ENCODE peak calls at places on chromosomes 6 and 20, in six cellular contexts. S, W, H, T, V and X are unnamed samples.

GRCh38 chr6:147834377-147834776 is 325.9 kb downstream of the SAMD5 start:
- DNase-seq in S (no peak), W (no peak), H (no peak), T (no peak), V (no peak), X (no peak)

GRCh38 chr20:4187147-4187546 is 171.8 kb upstream of the RNF24 start:
- DNase-seq in S (no peak), W (no peak), H (no peak), T (no peak), V (peak), X (no peak)

GRCh38 chr6:132298344-132298949 is 102.8 kb downstream of the MOXD1 start:
- DNase-seq in S (peak), W (peak), H (peak), T (peak), V (no peak), X (no peak)

GRCh38 chr6:67000121-67000520 is 1293.1 kb upstream of the EYS start:
- DNase-seq in S (no peak), W (no peak), H (no peak), T (no peak), V (no peak), X (no peak)

GRCh38 chr20:4962257-4962855 is 39.0 kb downstream of the SLC23A2 start:
- DNase-seq in S (no peak), W (no peak), H (no peak), T (no peak), V (no peak), X (no peak)

GRCh38 chr20:50520222-50520877 is 10.2 kb downstream of the PTPN1 start:
- DNase-seq in S (no peak), W (no peak), H (no peak), T (no peak), V (no peak), X (peak)

GRCh38 chr20:41131594-41132387 is 5.6 kb upstream of the PLCG1 start:
- DNase-seq in S (no peak), W (no peak), H (no peak), T (no peak), V (no peak), X (no peak)

GRCh38 chr6:106556368-106556960 is 72.8 kb downstream of the RTN4IP1 start:
- DNase-seq in S (peak), W (no peak), H (peak), T (no peak), V (no peak), X (no peak)

GRCh38 chr6:44022296-44022661 is 105.0 kb downstream of the MRPL14 start:
- DNase-seq in S (no peak), W (peak), H (peak), T (no peak), V (no peak), X (no peak)

GRCh38 chr20:61135966-61136365 is 116.1 kb upstream of the CDH4 start:
- DNase-seq in S (no peak), W (no peak), H (no peak), T (no peak), V (no peak), X (no peak)

GRCh38 chr20:23753589-23753988 is 2.9 kb upstream of the CST1 start:
- DNase-seq in S (no peak), W (no peak), H (no peak), T (no peak), V (no peak), X (no peak)

GRCh38 chr20:54479138-54479906 is 3.9 kb downstream of the DOK5 start:
- DNase-seq in S (no peak), W (peak), H (peak), T (no peak), V (no peak), X (no peak)

GRCh38 chr6:73579389-73579788 is 58.6 kb upstream of the EEF1A1 start:
- DNase-seq in S (no peak), W (peak), H (no peak), T (peak), V (no peak), X (no peak)

GRCh38 chr6:146027586-146028249 is 1.1 kb upstream of the GRM1 start:
- DNase-seq in S (peak), W (peak), H (no peak), T (no peak), V (no peak), X (no peak)

GRCh38 chr6:17267586-17267985 is 13.6 kb upstream of the RBM24 start:
- DNase-seq in S (no peak), W (no peak), H (no peak), T (no peak), V (no peak), X (no peak)

GRCh38 chr20:4592316-4593148 is 129.2 kb upstream of the PRND start:
- DNase-seq in S (peak), W (peak), H (no peak), T (no peak), V (no peak), X (no peak)

GRCh38 chr6:42702200-42702599 is 20.2 kb downstream of the PRPH2 start:
- DNase-seq in S (peak), W (no peak), H (peak), T (no peak), V (no peak), X (no peak)

GRCh38 chr20:41052742-41053419 is 24.3 kb downstream of the TOP1 start:
- DNase-seq in S (peak), W (no peak), H (peak), T (no peak), V (no peak), X (no peak)

GRCh38 chr20:44319880-44320422 is 8.9 kb upstream of the FITM2 start:
- DNase-seq in S (no peak), W (no peak), H (no peak), T (no peak), V (no peak), X (no peak)

GRCh38 chr20:64223526-64224067 is 32.0 kb upstream of the PCMTD2 start:
- DNase-seq in S (peak), W (peak), H (peak), T (no peak), V (no peak), X (no peak)

GRCh38 chr20:17327185-17327780 is 100.4 kb downstream of the PCSK2 start:
- DNase-seq in S (no peak), W (no peak), H (no peak), T (no peak), V (no peak), X (no peak)

GRCh38 chr6:73728548-73729205 is 32.7 kb downstream of the CD109 start:
- DNase-seq in S (no peak), W (no peak), H (no peak), T (no peak), V (no peak), X (no peak)

GRCh38 chr6:32852844-32853540 is 512 bp downstream of the TAP1 start:
- DNase-seq in S (peak), W (no peak), H (peak), T (peak), V (no peak), X (peak)

GRCh38 chr6:139172567-139172966 is 37.7 kb downstream of the HECA start:
- DNase-seq in S (no peak), W (no peak), H (no peak), T (no peak), V (no peak), X (no peak)

GRCh38 chr20:57781901-57782300 is 72.1 kb upstream of the PMEPA1 start:
- DNase-seq in S (no peak), W (peak), H (no peak), T (no peak), V (no peak), X (no peak)

GRCh38 chr6:154993710-154994109 is 1.4 kb upstream of the TIAM2 start:
- DNase-seq in S (no peak), W (no peak), H (no peak), T (no peak), V (no peak), X (no peak)

GRCh38 chr6:36836091-36836770 is 3.0 kb downstream of the CPNE5 start:
- DNase-seq in S (no peak), W (no peak), H (no peak), T (no peak), V (no peak), X (no peak)

GRCh38 chr6:38350882-38351281 is 288.8 kb downstream of the BTBD9 start:
- DNase-seq in S (peak), W (no peak), H (peak), T (no peak), V (no peak), X (no peak)

GRCh38 chr20:373171-373890 is 7.2 kb upstream of the TRIB3 start:
- DNase-seq in S (peak), W (peak), H (peak), T (no peak), V (no peak), X (no peak)

GRCh38 chr20:32767418-32768198 is 5.4 kb downstream of the DNMT3B start:
- DNase-seq in S (no peak), W (no peak), H (no peak), T (no peak), V (no peak), X (no peak)

GRCh38 chr6:100592929-100593328 is 128.2 kb upstream of the SIM1 start:
- DNase-seq in S (no peak), W (no peak), H (no peak), T (no peak), V (no peak), X (no peak)

GRCh38 chr6:149102324-149102723 is 215.2 kb upstream of the TAB2 start:
- DNase-seq in S (no peak), W (no peak), H (no peak), T (no peak), V (no peak), X (no peak)

GRCh38 chr6:145838305-145838704 is 23.7 kb upstream of the FBXO30 start:
- DNase-seq in S (no peak), W (no peak), H (no peak), T (no peak), V (no peak), X (no peak)

GRCh38 chr6:31972709-31973350 is 892 bp upstream of the DXO start:
- DNase-seq in S (peak), W (no peak), H (peak), T (peak), V (no peak), X (no peak)

GRCh38 chr6:135256866-135257265 is 75.8 kb downstream of the MYB start:
- DNase-seq in S (no peak), W (no peak), H (no peak), T (no peak), V (no peak), X (no peak)

GRCh38 chr6:150273457-150274309 is 95.1 kb upstream of the IYD start:
- DNase-seq in S (peak), W (no peak), H (no peak), T (no peak), V (no peak), X (no peak)

GRCh38 chr6:17022604-17023003 is 79.2 kb upstream of the STMND1 start:
- DNase-seq in S (no peak), W (no peak), H (no peak), T (no peak), V (no peak), X (no peak)

GRCh38 chr6:34496103-34496685 is 30.3 kb downstream of the PACSIN1 start:
- DNase-seq in S (no peak), W (no peak), H (no peak), T (no peak), V (no peak), X (no peak)
- H3K4me3 ChIP-seq in S (no peak), W (no peak), H (no peak), T (no peak), V (no peak), X (no peak)

GRCh38 chr20:48203252-48203651 is 418.0 kb upstream of the SULF2 start:
- DNase-seq in S (no peak), W (no peak), H (no peak), T (no peak), V (no peak), X (no peak)
- H3K4me3 ChIP-seq in S (no peak), W (no peak), H (no peak), T (no peak), V (no peak), X (no peak)

DNA sequence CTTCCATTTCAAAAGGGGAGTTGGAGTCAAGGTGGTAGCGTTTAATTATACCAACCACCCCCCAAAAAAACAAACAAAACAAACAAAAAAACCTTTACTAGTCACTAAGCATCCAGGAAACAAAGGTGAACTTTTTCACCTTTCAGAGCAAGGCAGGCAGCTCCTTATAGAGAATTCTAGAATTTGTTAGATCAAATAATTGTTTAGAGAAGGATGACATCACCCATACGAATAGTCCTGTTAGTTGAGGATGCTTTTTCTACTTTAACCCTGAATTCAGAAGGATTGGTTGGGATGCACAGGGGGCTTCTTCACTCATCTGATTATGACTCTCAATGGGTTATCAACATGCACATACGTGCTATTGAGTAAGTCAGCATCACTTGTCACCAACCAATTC is 44.3 kb downstream of the GNAS start:
- DNase-seq in S (no peak), W (no peak), H (no peak), T (no peak), V (no peak), X (no peak)
- H3K4me3 ChIP-seq in S (no peak), W (no peak), H (no peak), T (no peak), V (peak), X (no peak)

GRCh38 chr6:24994812-24995211 is 59.1 kb upstream of the RIPOR2 start:
- DNase-seq in S (no peak), W (no peak), H (no peak), T (no peak), V (no peak), X (no peak)

GRCh38 chr6:24995270-24995669 is 59.5 kb upstream of the RIPOR2 start:
- DNase-seq in S (no peak), W (no peak), H (no peak), T (no peak), V (no peak), X (no peak)

GRCh38 chr6:24996145-24996836 is 60.5 kb upstream of the RIPOR2 start:
- DNase-seq in S (no peak), W (no peak), H (no peak), T (no peak), V (no peak), X (no peak)

GRCh38 chr6:24997905-24998304 is 62.1 kb upstream of the RIPOR2 start:
- DNase-seq in S (no peak), W (no peak), H (no peak), T (no peak), V (no peak), X (no peak)

DNA sequence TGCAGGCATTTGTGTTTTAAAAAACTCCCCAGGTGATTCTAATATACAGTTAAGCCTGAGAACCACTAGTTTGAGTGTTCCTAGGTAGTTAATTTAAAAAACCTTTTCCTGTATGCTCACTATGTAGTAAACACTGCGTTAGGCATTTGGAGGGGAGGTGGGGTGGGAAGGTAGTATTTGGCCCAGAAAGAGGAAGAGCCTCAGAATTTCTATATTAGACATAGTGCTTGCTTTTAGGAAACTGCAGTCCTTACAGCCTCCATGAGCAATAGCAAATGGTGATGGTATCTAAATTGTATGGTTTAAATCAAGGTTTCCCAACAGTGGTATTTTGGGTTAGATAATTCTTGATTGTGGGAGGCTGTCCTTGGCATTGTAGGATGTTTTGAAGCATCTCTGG is 61.4 kb upstream of the RIPOR2 start:
- DNase-seq in S (no peak), W (no peak), H (no peak), T (no peak), V (no peak), X (no peak)
- H3K4me3 ChIP-seq in S (no peak), W (no peak), H (no peak), T (no peak), V (no peak), X (no peak)

DNA sequence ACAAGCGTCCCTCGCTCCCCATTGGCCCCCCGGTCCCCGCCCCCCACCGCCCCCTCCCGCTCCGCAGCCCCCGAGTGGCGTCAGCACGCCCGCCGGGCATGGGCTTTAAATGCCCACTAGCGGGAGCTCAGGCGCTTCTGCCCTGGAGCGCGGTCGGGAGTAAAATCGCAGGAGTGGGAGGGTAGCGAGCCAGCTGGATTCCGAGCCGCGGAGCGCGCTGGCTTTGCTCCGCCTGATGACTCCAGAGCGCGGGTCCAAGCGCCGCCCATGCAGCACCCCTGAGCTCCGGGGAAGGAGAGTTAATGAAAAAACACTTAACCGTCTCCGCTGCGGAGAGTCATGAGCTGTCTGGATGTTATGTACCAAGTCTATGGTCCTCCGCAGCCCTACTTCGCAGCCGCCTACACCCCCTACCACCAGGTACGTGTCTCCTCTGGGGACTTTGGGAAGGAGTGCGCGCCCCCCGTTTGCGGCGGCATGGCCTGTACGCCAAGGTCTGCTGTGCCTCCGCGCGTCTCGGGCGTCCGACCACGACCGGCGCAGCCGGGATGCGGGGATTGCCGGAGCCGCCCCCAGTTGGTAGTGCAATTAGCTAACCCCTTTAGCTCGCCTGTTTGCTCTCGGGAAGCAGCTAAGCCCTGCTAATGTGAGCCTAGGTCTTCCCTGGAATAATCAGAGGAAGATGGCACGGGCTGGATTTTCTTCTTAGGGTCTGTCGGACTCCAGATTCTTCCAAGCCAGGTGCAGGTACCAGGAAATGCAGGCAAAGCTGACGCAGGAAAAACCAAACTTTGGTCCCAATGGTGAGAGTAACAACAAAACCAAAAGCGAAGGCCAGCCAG is at the start of gene VGLL2:
- DNase-seq in S (peak), W (peak), H (peak), T (peak), V (no peak), X (no peak)
- H3K4me3 ChIP-seq in S (peak), W (peak), H (peak), T (no peak), V (peak), X (peak)